ENCODE peak calls at places on chromosomes 1 and 21, in six cellular contexts. U, K, F, N, Q and S are unnamed samples.

GRCh38 chr1:242243472-242243871 is 244.6 kb upstream of the MAP1LC3C start:
- DNase-seq in Q (no peak), F (no peak), N (no peak), U (no peak), K (no peak), S (no peak)

GRCh38 chr1:168959382-168959781 is 147.1 kb upstream of the ATP1B1 start:
- DNase-seq in F (no peak), U (no peak), K (no peak), Q (no peak), N (no peak), S (no peak)

GRCh38 chr1:40847023-40847740 is 15.0 kb downstream of the CITED4 start:
- DNase-seq in U (no peak), N (peak), F (no peak), K (no peak), Q (no peak), S (no peak)

GRCh38 chr21:34313116-34313515 is 50.7 kb upstream of the KCNE2 start:
- DNase-seq in Q (no peak), K (no peak), N (no peak), U (no peak), F (no peak), S (no peak)

GRCh38 chr1:90475623-90476022 is 241.5 kb downstream of the BARHL2 start:
- DNase-seq in Q (no peak), F (no peak), N (no peak), U (no peak), K (no peak), S (peak)

GRCh38 chr1:108595510-108595909 is 35.6 kb downstream of the EEIG2 start:
- DNase-seq in U (no peak), F (no peak), K (no peak), Q (no peak), N (peak), S (peak)

GRCh38 chr1:7362947-7363346 is 408.1 kb upstream of the VAMP3 start:
- DNase-seq in Q (no peak), K (no peak), U (no peak), N (no peak), F (no peak), S (no peak)

GRCh38 chr1:63973005-63973419 is 199.2 kb downstream of the ROR1 start:
- DNase-seq in K (no peak), U (no peak), F (no peak), N (peak), Q (no peak), S (no peak)

GRCh38 chr1:168320805-168321577 is 40.3 kb downstream of the TBX19 start:
- DNase-seq in Q (no peak), N (peak), F (peak), K (peak), U (no peak), S (peak)

DNA sequence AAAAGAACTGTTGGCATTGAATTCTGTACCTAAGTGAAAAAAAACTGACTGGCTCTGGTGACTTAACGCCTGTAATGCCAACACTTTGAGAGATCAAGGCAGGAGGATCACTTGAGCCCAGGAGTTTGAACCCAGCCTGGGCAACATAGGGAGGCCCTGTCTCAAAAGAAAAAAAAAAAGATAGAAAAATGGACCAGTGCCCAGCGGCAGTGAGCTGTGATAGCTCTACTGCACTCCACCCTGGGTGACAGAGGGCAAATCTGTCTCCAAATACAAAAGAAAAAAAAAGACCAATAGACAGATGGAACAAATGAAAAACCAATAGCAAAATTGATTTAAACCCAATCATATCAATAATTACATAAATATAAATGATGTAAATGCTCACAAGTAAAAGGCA is 674 bp upstream of the AKR7A3 start:
- DNase-seq in N (no peak), U (no peak), Q (no peak), K (no peak), F (no peak), S (no peak)
- H3K4me3 ChIP-seq in N (no peak), U (peak), Q (peak), K (no peak), F (no peak), S (no peak)

GRCh38 chr1:17347769-17348592 is 24.0 kb upstream of the PADI6 start:
- DNase-seq in Q (no peak), K (no peak), N (peak), F (no peak), U (peak), S (no peak)
- H3K4me3 ChIP-seq in Q (no peak), K (no peak), N (no peak), F (no peak), U (no peak), S (no peak)

GRCh38 chr1:151816548-151816947 is 11.3 kb upstream of the LINGO4 start:
- DNase-seq in Q (no peak), U (no peak), F (no peak), N (no peak), K (no peak), S (no peak)

GRCh38 chr1:151819227-151819835 is 12.3 kb downstream of the RORC start:
- DNase-seq in K (no peak), N (no peak), F (no peak), U (no peak), Q (no peak), S (no peak)

GRCh38 chr1:151815716-151816327 is 10.6 kb upstream of the LINGO4 start:
- DNase-seq in Q (no peak), K (no peak), F (no peak), U (no peak), N (no peak), S (no peak)

GRCh38 chr1:151814971-151815545 is 9.8 kb upstream of the LINGO4 start:
- DNase-seq in U (no peak), Q (no peak), N (no peak), F (no peak), K (no peak), S (no peak)

DNA sequence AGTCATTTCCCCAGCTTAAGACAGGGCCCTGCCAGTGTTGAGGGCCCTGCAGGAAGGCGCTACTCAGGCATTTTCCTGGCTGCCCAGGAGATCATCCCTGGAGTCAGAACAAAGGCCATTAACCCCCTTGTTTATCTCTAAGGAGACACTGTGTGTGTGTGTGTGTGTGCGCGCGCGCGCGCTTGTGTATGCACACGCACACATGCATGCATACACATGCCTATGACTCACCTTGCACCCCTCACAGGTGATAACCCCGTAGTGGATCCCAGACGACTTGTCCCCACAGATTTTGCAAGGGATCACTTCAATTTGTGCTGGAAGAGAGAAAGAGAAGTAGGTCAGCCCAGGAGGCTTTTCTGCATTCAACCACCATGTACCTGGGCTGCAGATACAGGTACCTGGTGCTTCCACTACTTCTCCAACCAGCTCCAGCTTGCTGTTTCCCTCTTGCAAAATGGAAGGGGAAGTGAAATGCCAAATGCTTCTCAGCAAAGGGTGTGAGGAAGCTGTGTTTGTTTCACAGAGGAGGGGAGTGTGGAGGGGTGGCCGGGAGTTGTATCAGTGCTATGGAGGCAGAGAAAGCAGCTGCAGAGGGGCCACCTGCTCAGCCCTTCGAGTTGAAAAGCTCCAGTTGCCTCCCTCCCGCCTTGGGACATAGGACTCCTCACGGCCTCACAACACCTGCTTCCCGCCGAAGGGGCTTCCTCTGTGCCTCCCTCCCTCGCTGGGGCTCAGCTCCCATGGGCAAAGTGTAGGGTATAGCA is 11.9 kb upstream of the LINGO4 start:
- DNase-seq in K (no peak), U (no peak), Q (no peak), F (no peak), N (no peak), S (no peak)
- H3K4me3 ChIP-seq in K (no peak), U (no peak), Q (no peak), F (no peak), N (no peak), S (no peak)

GRCh38 chr1:244601336-244601735 is 51.6 kb upstream of the DESI2 start:
- DNase-seq in U (no peak), Q (no peak), N (no peak), F (no peak), K (no peak), S (no peak)

GRCh38 chr1:244603498-244603897 is 49.4 kb upstream of the DESI2 start:
- DNase-seq in U (no peak), N (peak), K (no peak), Q (no peak), F (no peak), S (peak)

GRCh38 chr1:244605835-244606234 is 47.1 kb upstream of the DESI2 start:
- DNase-seq in U (no peak), N (no peak), K (no peak), Q (no peak), F (no peak), S (no peak)

GRCh38 chr1:244598611-244599010 is 54.3 kb upstream of the DESI2 start:
- DNase-seq in U (no peak), Q (no peak), K (no peak), F (no peak), N (peak), S (no peak)

DNA sequence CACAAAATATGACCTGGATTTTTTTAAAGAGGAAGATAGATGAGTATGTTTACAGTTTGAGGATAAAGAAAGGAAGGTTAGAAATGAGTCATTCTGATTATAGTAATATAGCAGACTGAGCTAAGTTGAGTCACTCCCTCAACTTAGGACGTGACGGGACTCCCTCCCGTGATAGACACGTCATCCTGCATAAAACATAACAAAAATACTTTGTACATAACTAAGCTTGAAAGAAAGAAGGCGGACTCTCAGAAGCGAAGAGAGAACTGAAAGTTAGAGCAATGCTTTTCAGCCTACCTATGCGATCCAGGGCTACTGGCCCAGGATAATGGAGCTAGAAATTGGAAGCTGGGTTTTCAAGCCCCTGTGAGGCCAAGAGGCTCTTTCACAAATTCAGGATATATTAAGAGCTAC is 53.0 kb upstream of the DESI2 start:
- DNase-seq in F (no peak), N (peak), Q (no peak), U (no peak), K (no peak), S (peak)
- H3K4me3 ChIP-seq in F (no peak), N (peak), Q (no peak), U (no peak), K (no peak), S (no peak)

DNA sequence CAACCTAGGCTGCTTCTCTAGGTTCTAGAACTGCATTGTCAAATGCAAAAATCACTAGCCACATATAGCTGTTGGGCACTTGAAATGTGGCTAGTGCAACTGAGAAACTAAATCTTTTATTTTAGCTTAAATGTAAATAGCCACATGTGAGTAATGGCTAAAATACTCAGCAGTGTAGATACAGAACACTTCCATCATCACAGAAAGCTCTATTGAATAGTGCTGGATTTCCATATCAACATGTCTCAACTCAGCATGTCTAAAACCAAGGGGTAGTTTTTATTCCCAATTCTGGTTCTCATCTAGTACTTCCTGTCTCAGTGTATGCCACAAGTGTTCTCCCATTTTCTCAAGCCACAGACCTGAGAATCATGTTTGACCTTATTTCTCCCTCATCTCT is 7.5 kb upstream of the TP53BP2 start:
- DNase-seq in N (no peak), U (no peak), Q (no peak), K (no peak), F (no peak), S (no peak)
- H3K4me3 ChIP-seq in N (no peak), U (no peak), Q (no peak), K (no peak), F (no peak), S (no peak)

DNA sequence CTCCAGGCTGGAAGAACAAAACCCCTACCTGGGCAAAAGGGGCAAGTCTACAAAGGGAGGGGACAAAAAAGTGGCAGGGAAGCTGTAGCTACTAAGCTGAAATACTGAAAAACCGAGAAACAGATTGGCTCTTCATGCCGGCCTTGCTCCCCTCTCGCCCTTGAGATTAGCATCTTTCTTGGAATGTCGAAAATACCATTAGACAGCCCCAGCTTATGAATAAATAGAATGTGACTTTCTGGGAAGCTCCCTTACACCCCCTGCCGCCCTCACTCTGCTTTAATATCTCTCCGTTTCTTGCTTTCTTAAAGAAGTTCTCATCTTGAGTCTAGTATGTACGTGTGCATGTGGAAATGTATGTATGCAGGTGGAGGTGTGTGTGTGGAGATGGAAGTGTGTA is 14.1 kb downstream of the TRAF3IP3 start:
- DNase-seq in U (no peak), Q (no peak), K (no peak), N (no peak), F (no peak), S (peak)
- H3K4me3 ChIP-seq in U (no peak), Q (no peak), K (no peak), N (no peak), F (no peak), S (peak)

GRCh38 chr1:224429616-224430015 is 5.0 kb downstream of the WDR26 start:
- DNase-seq in N (no peak), F (no peak), K (no peak), U (no peak), Q (no peak), S (no peak)
- H3K4me3 ChIP-seq in N (no peak), F (no peak), K (no peak), U (no peak), Q (no peak), S (no peak)

GRCh38 chr1:34982820-34983376 is 2.2 kb downstream of the TMEM35B start:
- DNase-seq in N (no peak), F (no peak), K (no peak), Q (no peak), U (no peak), S (peak)
- H3K4me3 ChIP-seq in N (no peak), F (no peak), K (no peak), Q (no peak), U (no peak), S (no peak)